ENCODE peak calls at places on chromosome 3, in eight cellular contexts. Z is brain microvascular endothelial cell; M is ascending aorta; Y is thoracic aorta; S is CD4-positive, alpha-beta T cell; H is CD4-positive, alpha-beta memory T cell; N is naive thymus-derived CD4-positive, alpha-beta T cell; X is transverse colon. W is an unnamed sample.

GRCh38 chr3:58102976-58103447 is 94.8 kb downstream of the FLNB start:
- DNase-seq in S (no peak), M (no peak), Z (no peak), H (no peak), N (no peak), X (no peak), Y (no peak), W (no peak)

GRCh38 chr3:56188201-56188600 is 280.1 kb downstream of the ERC2 start:
- DNase-seq in X (no peak), M (no peak), N (no peak), Z (no peak), H (no peak), S (no peak), Y (no peak), W (no peak)

GRCh38 chr3:128488995-128489859 is 3.8 kb downstream of the GATA2 start:
- DNase-seq in S (peak; percentile 41), H (peak; percentile 33), Y (no peak), Z (no peak), N (peak; percentile 34), M (no peak), X (no peak), W (no peak)

GRCh38 chr3:38731522-38731921 is 82.0 kb upstream of the SCN5A start:
- DNase-seq in X (no peak), N (no peak), M (no peak), S (no peak), Z (peak; percentile 25), H (no peak), Y (no peak), W (no peak)

GRCh38 chr3:140128217-140129137 is 193.5 kb downstream of the CLSTN2 start:
- DNase-seq in M (no peak), H (no peak), Z (peak; percentile 20), X (peak; percentile 9), S (no peak), N (no peak), Y (no peak), W (peak; percentile 4)

GRCh38 chr3:102332205-102332604 is 102.6 kb upstream of the ZPLD1 start:
- DNase-seq in M (no peak), X (no peak), S (no peak), N (no peak), H (no peak), Z (no peak), Y (no peak), W (no peak)

GRCh38 chr3:189049458-189050231 is 122.1 kb upstream of the TPRG1 start:
- DNase-seq in Y (no peak), S (no peak), N (no peak), X (no peak), H (peak; percentile 46), Z (no peak), M (no peak), W (no peak)

GRCh38 chr3:194395201-194395600 is 3.9 kb downstream of the GP5 start:
- DNase-seq in Z (no peak), S (no peak), X (no peak), Y (no peak), N (no peak), M (no peak), H (no peak), W (no peak)

GRCh38 chr3:150495563-150496168 is 50.6 kb downstream of the SERP1 start:
- DNase-seq in X (no peak), H (peak; percentile 46), N (peak; percentile 56), Y (no peak), M (no peak), Z (peak; percentile 43), S (no peak), W (no peak)

GRCh38 chr3:178966299-178967183 is 105.1 kb downstream of the ZMAT3 start:
- DNase-seq in M (no peak), X (no peak), N (no peak), H (peak; percentile 19), Z (no peak), Y (no peak), S (no peak), W (no peak)

GRCh38 chr3:129513705-129514104 is 14.7 kb upstream of the RHO start:
- DNase-seq in X (no peak), H (no peak), N (no peak), S (no peak), Y (no peak), M (no peak), Z (no peak), W (no peak)

GRCh38 chr3:149296972-149297371 is 36.5 kb downstream of the TM4SF18 start:
- DNase-seq in M (no peak), X (no peak), Z (no peak), N (no peak), Y (no peak), S (no peak), H (no peak), W (no peak)

GRCh38 chr3:197464794-197465193 is 91.0 kb downstream of the BDH1 start:
- DNase-seq in N (no peak), X (no peak), Z (no peak), M (no peak), S (no peak), Y (no peak), H (no peak), W (no peak)

GRCh38 chr3:129965937-129966336 is 8.6 kb upstream of the TRH start:
- DNase-seq in M (no peak), X (no peak), S (no peak), Z (no peak), H (no peak), N (no peak), Y (no peak), W (no peak)

GRCh38 chr3:198030726-198031125 is 70.7 kb downstream of the LMLN start:
- DNase-seq in Z (no peak), M (no peak), N (no peak), S (no peak), X (no peak), H (no peak), Y (no peak), W (no peak)

GRCh38 chr3:146148468-146148931 is 12.5 kb downstream of the PLOD2 start:
- DNase-seq in X (no peak), S (no peak), Y (no peak), Z (no peak), M (no peak), H (no peak), N (no peak), W (no peak)

GRCh38 chr3:147415337-147415736 is 6.2 kb downstream of the ZIC1 start:
- DNase-seq in N (no peak), Z (peak; percentile 12), X (no peak), S (no peak), Y (no peak), M (no peak), H (no peak), W (no peak)

GRCh38 chr3:48215019-48215418 is 8.3 kb upstream of the CAMP start:
- DNase-seq in X (peak; percentile 20), M (no peak), H (no peak), N (no peak), Z (no peak), S (no peak), Y (no peak), W (no peak)

GRCh38 chr3:61606196-61606595 is 44.8 kb downstream of the PTPRG start:
- DNase-seq in X (no peak), M (no peak), Z (no peak), N (no peak), Y (no peak), H (no peak), S (no peak), W (no peak)

GRCh38 chr3:61605589-61606175 is 44.3 kb downstream of the PTPRG start:
- DNase-seq in Z (no peak), N (no peak), S (no peak), X (no peak), M (no peak), Y (no peak), H (no peak), W (no peak)

GRCh38 chr3:61602466-61602865 is 41.1 kb downstream of the PTPRG start:
- DNase-seq in M (no peak), H (no peak), Y (no peak), X (no peak), S (no peak), N (no peak), Z (no peak), W (no peak)

GRCh38 chr3:61600195-61600594 is 38.8 kb downstream of the PTPRG start:
- DNase-seq in H (no peak), S (no peak), X (no peak), Z (peak; percentile 10), N (no peak), M (no peak), Y (no peak), W (no peak)

GRCh38 chr3:61601831-61602230 is 40.5 kb downstream of the PTPRG start:
- DNase-seq in S (no peak), N (no peak), Y (no peak), X (no peak), Z (no peak), H (no peak), M (no peak), W (no peak)
- H3K27ac ChIP-seq in S (no peak overlapping the region), N (no peak overlapping the region), Y (no peak overlapping the region), X (no peak overlapping the region), Z (no peak overlapping the region), H (no peak overlapping the region), M (no peak overlapping the region), W (no peak overlapping the region)

GRCh38 chr3:22118542-22118941 is 367.5 kb upstream of the ZNF385D start:
- DNase-seq in M (no peak), H (no peak), Z (no peak), S (no peak), X (no peak), Y (no peak), N (no peak), W (no peak)
- H3K27ac ChIP-seq in M (no peak overlapping the region), H (no peak overlapping the region), Z (no peak overlapping the region), S (no peak overlapping the region), X (no peak overlapping the region), Y (no peak overlapping the region), N (no peak overlapping the region), W (no peak overlapping the region)

DNA sequence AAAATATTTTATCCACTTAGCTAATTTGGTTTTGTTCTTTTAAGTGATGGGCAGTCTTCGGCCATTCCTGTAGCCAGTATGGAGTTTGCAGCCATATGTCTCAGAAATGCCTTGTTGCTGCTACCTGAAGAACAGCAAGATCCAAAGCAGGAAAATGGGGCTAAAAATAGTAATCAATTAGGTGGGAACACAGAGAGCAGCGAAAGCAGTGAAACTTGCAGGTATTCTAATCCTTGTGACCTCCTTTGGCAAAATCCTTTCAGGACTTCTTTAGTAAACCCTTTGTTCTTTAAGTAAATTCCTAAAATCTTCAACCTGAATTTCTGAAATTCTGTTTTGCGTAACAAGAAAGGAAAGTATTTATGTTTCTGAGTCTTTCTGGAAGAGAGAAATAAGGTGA is 49.8 kb downstream of the CNOT10 start:
- DNase-seq in M (no peak), S (no peak), X (no peak), N (no peak), Y (no peak), H (no peak), Z (no peak), W (no peak)
- H3K27ac ChIP-seq in M (no peak overlapping the region), S (no peak overlapping the region), X (no peak overlapping the region), N (no peak overlapping the region), Y (no peak overlapping the region), H (no peak overlapping the region), Z (no peak overlapping the region), W (no peak overlapping the region)

DNA sequence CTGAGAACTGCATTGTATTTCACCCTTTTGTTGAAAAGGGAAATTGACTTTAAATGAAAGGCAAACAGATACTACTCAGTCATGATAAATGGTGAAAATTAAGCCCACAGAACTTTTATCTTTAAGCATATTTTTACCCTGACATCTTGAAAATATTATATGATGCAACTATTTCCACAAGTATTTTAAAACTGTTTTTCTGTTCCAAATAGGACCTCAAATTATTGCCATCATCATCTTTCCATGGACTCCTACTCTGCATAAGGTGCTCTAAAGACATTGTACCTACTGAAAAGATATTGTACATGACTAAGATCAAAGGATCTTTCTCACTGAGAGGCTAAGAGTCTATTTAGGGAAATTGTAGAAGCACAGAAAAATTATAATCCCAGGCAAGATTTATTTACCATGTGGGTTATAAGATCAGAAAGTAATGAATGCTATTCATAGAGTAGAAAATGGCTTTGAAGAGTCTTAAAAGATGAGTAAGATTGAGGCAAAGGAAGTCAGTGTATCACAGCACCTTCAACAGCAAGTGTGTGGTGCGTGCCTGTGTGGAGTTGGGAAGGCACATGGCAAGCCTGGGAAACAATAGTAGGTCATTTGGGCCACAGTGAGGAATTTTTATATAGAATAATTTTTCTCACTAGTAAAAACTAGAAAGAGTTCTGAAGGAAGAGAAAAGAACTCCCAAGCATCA is 68.8 kb downstream of the VGLL3 start:
- DNase-seq in Z (no peak), X (no peak), Y (no peak), S (no peak), H (no peak), N (no peak), M (no peak), W (no peak)
- H3K27ac ChIP-seq in Z (peak overlapping the region; percentile 63), X (no peak overlapping the region), Y (no peak overlapping the region), S (no peak overlapping the region), H (no peak overlapping the region), N (no peak overlapping the region), M (no peak overlapping the region), W (no peak overlapping the region)

W was measured in caudate nucleus.